ENCODE peak calls at places on chromosomes 2 and 18, in four cellular contexts. E is right lobe of liver, V is heart left ventricle, I is tibial nerve. N is an unnamed sample.
A peak's percentile ranks its signal among the peaks of the same experiment; 100 is the strongest.

GRCh38 chr2:127610561-127610960 is 35.4 kb upstream of the GPR17 start:
- DNase-seq in E (peak; percentile 7), V (no peak), I (no peak), N (no peak)

GRCh38 chr2:238573065-238573778 is 146.5 kb downstream of the ASB1 start:
- DNase-seq in E (no peak), V (no peak), I (no peak), N (no peak)

GRCh38 chr18:48674198-48674721 is 135.4 kb downstream of the CTIF start:
- DNase-seq in E (peak; percentile 59), V (peak; percentile 83), I (no peak), N (no peak)

GRCh38 chr2:206040525-206040924 is 45.4 kb downstream of the INO80D start:
- DNase-seq in E (no peak), V (peak; percentile 43), I (no peak), N (peak; percentile 16)

GRCh38 chr2:152618188-152618564 is 99.1 kb downstream of the PRPF40A start:
- DNase-seq in E (no peak), V (no peak), I (no peak), N (no peak)

GRCh38 chr2:132544045-132544630 is 125.9 kb downstream of the LYPD1 start:
- DNase-seq in E (no peak), V (no peak), I (no peak), N (no peak)

GRCh38 chr2:36456227-36456788 is 100.7 kb downstream of the CRIM1 start:
- DNase-seq in E (no peak), V (peak; percentile 92), I (peak; percentile 58), N (peak; percentile 82)

GRCh38 chr2:186949716-186950256 is 100.8 kb upstream of the ZSWIM2 start:
- DNase-seq in E (no peak), V (peak; percentile 49), I (peak; percentile 25), N (peak; percentile 27)

GRCh38 chr2:98804736-98805135 is 73.8 kb upstream of the MGAT4A start:
- DNase-seq in E (no peak), V (no peak), I (no peak), N (no peak)

GRCh38 chr2:98444436-98445166 is at the start of gene INPP4A:
- DNase-seq in E (peak; percentile 88), V (peak; percentile 84), I (no peak), N (peak; percentile 78)

GRCh38 chr2:231161252-231162035 is 36.6 kb upstream of the HTR2B start:
- DNase-seq in E (no peak), V (no peak), I (no peak), N (no peak)

GRCh38 chr18:31731628-31732027 is 29.1 kb downstream of the SLC25A52 start:
- DNase-seq in E (no peak), V (no peak), I (no peak), N (no peak)

GRCh38 chr2:32963941-32964340 is 17.2 kb downstream of the LTBP1 start:
- DNase-seq in E (no peak), V (peak; percentile 32), I (no peak), N (no peak)

GRCh38 chr2:191020742-191021381 is 6.9 kb upstream of the STAT1 start:
- DNase-seq in E (no peak), V (peak; percentile 21), I (peak; percentile 45), N (peak; percentile 38)

GRCh38 chr2:236507393-236508085 is 62.1 kb upstream of the ACKR3 start:
- DNase-seq in E (peak; percentile 45), V (peak; percentile 57), I (no peak), N (peak; percentile 72)

GRCh38 chr2:56338232-56338631 is 154.4 kb downstream of the CCDC85A start:
- DNase-seq in E (no peak), V (no peak), I (no peak), N (no peak)

GRCh38 chr2:18682681-18683080 is 93.3 kb upstream of the NT5C1B start:
- DNase-seq in E (no peak), V (no peak), I (no peak), N (no peak)

GRCh38 chr2:235333076-235333475 is 160.8 kb upstream of the AGAP1 start:
- DNase-seq in E (no peak), V (no peak), I (no peak), N (no peak)

GRCh38 chr18:3340682-3341097 is 78.8 kb downstream of the MYL12B start:
- DNase-seq in E (no peak), V (no peak), I (no peak), N (no peak)

GRCh38 chr2:239789711-239790110 is 235.4 kb downstream of the NDUFA10 start:
- DNase-seq in E (no peak), V (no peak), I (no peak), N (no peak)

GRCh38 chr2:185734658-185735057 is 3.9 kb upstream of the FSIP2 start:
- DNase-seq in E (no peak), V (no peak), I (no peak), N (no peak)

GRCh38 chr18:22168360-22168921 is 948 bp upstream of the GATA6 start:
- DNase-seq in E (peak; percentile 54), V (peak; percentile 54), I (no peak), N (peak; percentile 77)

GRCh38 chr2:232076736-232077135 is 115.2 kb downstream of the DIS3L2 start:
- DNase-seq in E (no peak), V (no peak), I (no peak), N (no peak)

GRCh38 chr2:230640540-230641011 is 72.1 kb upstream of the CAB39 start:
- DNase-seq in E (no peak), V (no peak), I (no peak), N (no peak)

GRCh38 chr2:203328735-203329549 is 748 bp downstream of the ABI2 start:
- DNase-seq in E (peak; percentile 63), V (peak; percentile 45), I (no peak), N (peak; percentile 26)

DNA sequence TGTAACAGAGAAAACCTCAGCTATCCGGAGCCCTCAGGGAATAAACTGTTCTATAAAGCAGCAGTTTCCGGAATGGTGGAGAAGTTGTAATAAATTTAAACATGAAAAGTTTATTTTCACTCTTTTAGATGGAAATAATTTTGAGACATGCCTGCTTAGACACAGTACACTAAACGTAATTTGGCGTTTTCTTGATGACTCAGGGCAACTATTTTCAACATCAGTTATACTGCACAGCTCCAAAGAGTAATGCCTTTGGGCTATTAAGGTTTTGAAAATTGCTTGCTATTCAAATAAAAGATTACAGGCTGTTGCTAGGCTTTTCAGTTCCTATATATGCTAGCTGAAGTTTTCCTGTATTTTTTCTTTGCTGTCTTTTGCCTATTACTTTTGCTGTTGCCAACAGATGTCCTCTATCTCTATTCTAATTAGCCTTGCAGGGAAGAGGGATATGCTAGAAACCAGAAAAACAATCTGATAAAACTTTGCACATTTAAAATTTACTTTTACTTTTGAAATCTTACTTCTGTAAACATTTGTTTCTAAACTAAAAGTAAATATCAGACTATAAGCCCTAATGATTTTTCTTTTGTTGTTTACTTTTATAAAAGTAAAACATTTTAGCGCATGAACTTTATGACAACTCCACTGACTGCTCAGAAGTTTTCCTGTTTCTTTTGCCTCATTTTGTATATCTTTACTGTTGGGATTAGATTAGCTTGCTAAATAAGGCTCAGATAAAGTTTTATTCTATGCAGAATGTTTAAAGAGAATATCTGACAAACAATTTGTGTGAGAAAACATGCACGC is 113.4 kb upstream of the WDSUB1 start:
- DNase-seq in E (no peak), V (no peak), I (no peak), N (no peak)
- H3K4me3 ChIP-seq in E (peak overlapping the region; percentile 2), V (no peak overlapping the region), I (no peak overlapping the region), N (no peak overlapping the region)

GRCh38 chr2:31810200-31810917 is 200.4 kb downstream of the MEMO1 start:
- DNase-seq in E (no peak), V (no peak), I (no peak), N (no peak)

GRCh38 chr2:31813016-31813415 is 197.8 kb downstream of the MEMO1 start:
- DNase-seq in E (no peak), V (no peak), I (no peak), N (no peak)

GRCh38 chr2:31812051-31812798 is 198.6 kb downstream of the MEMO1 start:
- DNase-seq in E (peak; percentile 52), V (no peak), I (no peak), N (peak; percentile 75)
- TF ChIP-seq POLR2A in E (no peak), V (no peak), I (no peak), N (no peak)

DNA sequence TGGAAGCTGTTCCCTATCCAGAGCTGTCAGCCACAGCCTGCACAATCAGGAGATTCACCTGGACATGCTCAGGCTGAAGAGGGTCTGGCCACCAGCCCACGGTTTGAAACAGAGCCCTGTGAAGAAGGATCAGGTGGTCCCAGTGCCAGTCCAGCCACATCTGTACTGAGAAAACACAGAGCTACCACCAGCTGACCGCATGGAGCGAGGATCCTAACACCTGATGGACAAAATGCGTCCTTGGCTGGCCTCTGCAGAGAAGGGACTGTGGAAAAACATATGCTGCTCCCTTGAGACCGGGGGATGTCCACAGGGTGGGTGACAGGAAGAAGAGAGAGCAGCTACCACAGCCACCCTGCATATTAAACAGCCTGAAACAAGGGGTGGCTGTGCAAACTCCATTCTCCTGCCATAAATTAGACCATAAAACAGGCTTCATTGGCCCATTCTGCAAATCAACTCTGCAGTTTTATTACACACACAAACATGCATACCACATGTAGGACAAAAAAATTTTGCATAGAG is 137.3 kb downstream of the BCL2 start:
- DNase-seq in E (no peak), V (peak; percentile 47), I (no peak), N (no peak)
- H3K4me1 ChIP-seq in E (no peaks in the 10 kb centered on the region), V (peaks cover 47% of the 10 kb centered on the region), I (peaks cover 57% of the 10 kb centered on the region), N (no peaks in the 10 kb centered on the region)

DNA sequence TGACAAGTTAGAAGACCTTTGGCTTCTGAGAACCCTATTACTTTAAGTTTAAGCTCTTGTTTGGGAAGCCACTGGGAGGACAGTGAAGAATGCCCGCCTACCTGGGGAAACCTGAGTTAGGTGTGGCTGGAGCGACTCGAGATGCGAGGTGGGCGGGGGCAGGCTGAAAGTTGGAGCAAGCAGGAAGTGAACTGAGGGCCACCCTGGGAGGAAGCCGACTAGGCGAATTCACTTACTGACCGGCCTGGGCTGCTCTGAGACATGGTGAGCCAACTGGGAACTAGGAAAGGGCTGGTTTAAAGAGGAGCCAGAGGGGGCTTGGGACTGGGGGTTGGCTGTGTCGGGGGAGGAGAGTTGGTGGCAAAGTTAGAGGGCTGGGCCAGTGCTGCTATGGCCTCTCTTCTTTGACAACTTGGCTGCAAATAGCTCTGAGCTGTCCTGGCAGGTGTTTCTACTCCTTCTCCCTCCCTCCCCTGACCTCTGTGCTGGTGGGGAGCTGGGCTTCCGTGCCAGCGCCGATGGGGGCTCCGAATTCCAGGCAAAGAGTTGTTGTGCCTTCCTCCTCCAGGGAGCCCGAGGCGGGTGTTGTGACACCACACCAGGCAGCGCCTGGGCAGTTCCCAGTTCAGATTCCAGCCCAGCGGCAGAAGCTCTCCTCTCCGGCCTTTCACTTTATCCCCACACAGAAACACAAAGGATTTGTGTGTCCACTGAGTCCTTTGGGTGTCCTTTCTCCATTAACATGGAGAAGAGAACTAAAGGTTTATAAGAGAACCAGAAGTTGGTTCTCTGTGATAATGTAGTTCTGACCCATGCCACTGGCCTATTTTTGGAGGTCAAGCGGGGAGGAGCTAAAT is at the start of gene VAMP8:
- DNase-seq in E (peak; percentile 79), V (peak; percentile 62), I (no peak), N (peak; percentile 37)
- H3K4me3 ChIP-seq in E (peak within 1 kb of the TSS; percentile 56), V (peak within 1 kb of the TSS; percentile 10), I (no peak within 1 kb of the TSS), N (no peak within 1 kb of the TSS)

GRCh38 chr18:24138884-24139616 is at the start of gene CABYR:
- DNase-seq in E (peak; percentile 66), V (peak; percentile 78), I (peak; percentile 41), N (peak; percentile 89)
- TF ChIP-seq POLR2A in E (peak; percentile 56), V (no peak), I (no peak), N (peak; percentile 87)

GRCh38 chr2:37797081-37797480 is 125.6 kb upstream of the CDC42EP3 start:
- DNase-seq in E (no peak), V (no peak), I (no peak), N (no peak)
- H3K4me1 ChIP-seq in E (no peaks in the 10 kb centered on the region), V (peaks cover 17% of the 10 kb centered on the region), I (no peaks in the 10 kb centered on the region), N (no peaks in the 10 kb centered on the region)

GRCh38 chr2:218221015-218221414 is 4.0 kb downstream of the ARPC2 start:
- DNase-seq in E (no peak), V (no peak), I (no peak), N (no peak)
- H3K4me3 ChIP-seq in E (no peak overlapping the region), V (no peak overlapping the region), I (no peak overlapping the region), N (no peak overlapping the region)

GRCh38 chr2:140597836-140598235 is 1533.0 kb downstream of the LRP1B start:
- DNase-seq in E (no peak), V (no peak), I (no peak), N (no peak)
- TF ChIP-seq POLR2A in E (no peak), V (no peak), I (no peak), N (no peak)

N was measured in adrenal gland.